ENCODE peak calls at places on chromosomes 7 and 10, in eight cellular contexts. D, L, I, R, Z, X, J and N are unnamed samples.

GRCh38 chr10:72353028-72353962 is 1.4 kb downstream of the DNAJB12 start:
- DNase-seq in J (no peak), Z (no peak), X (peak; percentile 44), R (no peak), D (peak; percentile 50), I (peak; percentile 23), L (peak; percentile 67), N (no peak)

GRCh38 chr10:73931767-73932624 is 21.1 kb downstream of the PLAU start:
- DNase-seq in R (peak; percentile 96), L (no peak), Z (peak; percentile 81), I (peak; percentile 100), D (no peak), J (peak; percentile 40), X (no peak), N (peak; percentile 57)

GRCh38 chr10:44899450-44900080 is 11.6 kb upstream of the TMEM72 start:
- DNase-seq in L (no peak), D (no peak), Z (no peak), R (no peak), J (no peak), X (peak; percentile 13), I (no peak), N (no peak)

GRCh38 chr10:24340429-24340828 is 131.5 kb downstream of the KIAA1217 start:
- DNase-seq in R (no peak), X (no peak), J (no peak), Z (no peak), L (no peak), I (no peak), D (no peak), N (no peak)

GRCh38 chr7:105802611-105803520 is 73.5 kb downstream of the ATXN7L1 start:
- DNase-seq in D (no peak), R (no peak), Z (no peak), J (no peak), L (peak; percentile 65), I (no peak), X (no peak), N (no peak)

GRCh38 chr10:125994601-125995000 is 98.2 kb downstream of the FANK1 start:
- DNase-seq in X (peak; percentile 52), Z (no peak), R (no peak), J (no peak), D (no peak), I (no peak), L (no peak), N (no peak)

GRCh38 chr7:31007634-31008033 is 43.9 kb downstream of the GHRHR start:
- DNase-seq in Z (no peak), J (no peak), R (no peak), L (no peak), D (no peak), I (no peak), X (no peak), N (no peak)

GRCh38 chr10:10128387-10128786 is 889.3 kb upstream of the CELF2 start:
- DNase-seq in J (no peak), X (no peak), D (peak; percentile 67), L (peak; percentile 72), I (no peak), Z (no peak), R (no peak), N (no peak)

GRCh38 chr10:79487296-79488194 is 24.8 kb upstream of the EIF5AL1 start:
- DNase-seq in X (peak; percentile 90), L (peak; percentile 72), I (peak; percentile 23), D (peak; percentile 53), R (no peak), Z (peak; percentile 64), J (peak; percentile 49), N (peak; percentile 71)

GRCh38 chr10:21021843-21022594 is 124.9 kb upstream of the NEBL start:
- DNase-seq in X (peak; percentile 37), I (no peak), J (no peak), Z (no peak), D (no peak), L (no peak), R (no peak), N (no peak)

GRCh38 chr7:114789942-114790341 is 132.0 kb upstream of the MDFIC start:
- DNase-seq in L (peak; percentile 6), D (peak; percentile 82), I (peak; percentile 82), R (peak; percentile 23), J (no peak), Z (no peak), X (no peak), N (peak; percentile 58)

GRCh38 chr7:26451997-26452396 is 160.3 kb downstream of the SNX10 start:
- DNase-seq in I (no peak), J (no peak), X (peak; percentile 53), R (no peak), D (no peak), Z (no peak), L (no peak), N (no peak)

GRCh38 chr7:157527235-157527634 is 190.4 kb downstream of the DNAJB6 start:
- DNase-seq in Z (no peak), I (no peak), R (no peak), D (no peak), J (no peak), X (no peak), L (no peak), N (no peak)

GRCh38 chr10:116980041-116980440 is 24.9 kb downstream of the SHTN1 start:
- DNase-seq in J (no peak), L (no peak), Z (no peak), R (no peak), I (no peak), D (no peak), X (no peak), N (no peak)

GRCh38 chr7:78218051-78218450 is 419.5 kb downstream of the PHTF2 start:
- DNase-seq in I (peak; percentile 1), Z (no peak), L (peak; percentile 27), X (no peak), J (no peak), D (no peak), R (no peak), N (peak; percentile 43)

GRCh38 chr7:15854841-15855576 is 168.5 kb upstream of the MEOX2 start:
- DNase-seq in J (no peak), L (no peak), D (no peak), R (no peak), X (no peak), I (no peak), Z (no peak), N (peak; percentile 68)

GRCh38 chr10:102738692-102739121 is 5.0 kb upstream of the WBP1L start:
- DNase-seq in J (no peak), R (no peak), X (no peak), I (no peak), L (no peak), D (no peak), Z (no peak), N (no peak)

GRCh38 chr10:86284355-86285105 is 82.1 kb downstream of the GRID1 start:
- DNase-seq in L (no peak), Z (no peak), X (no peak), J (peak; percentile 4), I (no peak), R (no peak), D (no peak), N (no peak)

GRCh38 chr7:34225193-34225592 is 319.9 kb downstream of the BMPER start:
- DNase-seq in L (no peak), I (no peak), X (no peak), Z (no peak), R (no peak), D (no peak), J (no peak), N (no peak)

GRCh38 chr7:140212100-140212881 is 35.5 kb upstream of the KDM7A start:
- DNase-seq in L (no peak), D (no peak), I (peak; percentile 74), R (peak; percentile 44), Z (peak; percentile 92), X (no peak), J (peak; percentile 86), N (no peak)

GRCh38 chr10:127774771-127775559 is 38.0 kb downstream of the FOXI2 start:
- DNase-seq in D (no peak), R (no peak), L (no peak), J (no peak), Z (peak; percentile 86), I (no peak), X (peak; percentile 39), N (no peak)

GRCh38 chr7:71491331-71491730 is 359.4 kb downstream of the GALNT17 start:
- DNase-seq in D (peak; percentile 19), J (no peak), Z (no peak), R (no peak), L (no peak), I (no peak), X (no peak), N (no peak)

GRCh38 chr7:77989981-77990566 is 191.5 kb downstream of the PHTF2 start:
- DNase-seq in J (peak; percentile 83), R (no peak), L (peak; percentile 19), D (no peak), I (peak; percentile 1), Z (no peak), X (no peak), N (no peak)

DNA sequence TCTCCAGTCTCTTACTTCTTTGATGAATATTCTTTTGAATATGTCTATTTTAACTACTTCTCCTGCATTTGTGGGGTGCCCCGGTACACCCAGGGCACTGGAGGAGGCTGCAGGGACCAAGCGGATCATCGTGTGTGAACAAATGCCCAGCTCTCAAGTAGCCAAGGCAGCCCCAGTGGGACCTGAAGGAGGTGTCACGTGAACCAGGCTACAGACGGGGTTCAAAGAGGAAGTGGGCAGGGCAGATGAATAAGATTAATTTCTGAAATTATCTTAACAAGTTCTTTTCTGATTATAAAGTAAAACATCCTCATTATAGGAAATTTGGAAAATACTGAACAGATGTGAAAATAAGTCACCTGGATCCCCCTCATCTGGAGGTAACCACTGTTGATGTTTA is 78.4 kb upstream of the DUSP5 start:
- DNase-seq in I (no peak), D (no peak), L (no peak), J (no peak), R (no peak), X (no peak), Z (no peak), N (no peak)
- H3K9ac ChIP-seq in I (no peak overlapping the region), D (no peak overlapping the region), L (no peak overlapping the region), J (no peak overlapping the region), R (no peak overlapping the region), X (no peak overlapping the region), Z (no peak overlapping the region), N (no peak overlapping the region)

DNA sequence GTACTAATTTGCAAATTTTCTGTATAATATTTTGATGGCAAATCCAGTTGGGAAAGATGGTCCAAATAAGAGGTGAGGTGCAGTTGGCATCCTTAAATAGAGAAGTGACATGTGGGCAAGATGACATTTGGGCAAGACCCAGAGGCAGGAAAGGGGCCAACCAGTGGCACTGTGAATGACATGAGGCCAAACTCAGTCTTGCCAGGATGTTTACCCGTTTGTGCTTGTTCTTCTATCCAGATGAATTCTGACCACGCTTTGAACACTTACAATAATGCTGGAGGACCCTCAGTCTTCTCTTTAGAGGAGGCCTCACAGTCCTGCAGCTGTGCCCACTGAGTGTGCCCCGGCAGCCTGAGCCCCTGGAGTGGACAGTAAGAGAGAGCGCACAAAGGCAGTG is 45.1 kb downstream of the KCNMA1 start:
- DNase-seq in Z (no peak), X (no peak), L (no peak), R (no peak), J (no peak), I (no peak), D (no peak), N (no peak)
- H3K27ac ChIP-seq in Z (no peak overlapping the region), X (no peak overlapping the region), L (no peak overlapping the region), R (peak overlapping the region; percentile 75), J (no peak overlapping the region), I (peak overlapping the region; percentile 74), D (peak overlapping the region; percentile 75), N (no peak overlapping the region)

GRCh38 chr7:74454059-74454947 is 597 bp downstream of the GTF2IRD1 start:
- DNase-seq in I (no peak), R (no peak), D (no peak), Z (no peak), J (no peak), L (no peak), X (peak; percentile 63), N (no peak)
- H3K9ac ChIP-seq in I (no peak overlapping the region), R (peak overlapping the region; percentile 78), D (peak overlapping the region; percentile 53), Z (peak overlapping the region; percentile 60), J (peak overlapping the region; percentile 73), L (peak overlapping the region; percentile 62), X (peak overlapping the region; percentile 87), N (peak overlapping the region; percentile 64)

GRCh38 chr10:5917305-5917704 is 27.3 kb downstream of the FBH1 start:
- DNase-seq in X (no peak), R (no peak), I (no peak), D (no peak), J (no peak), L (no peak), Z (no peak), N (no peak)
- H3K27ac ChIP-seq in X (no peak overlapping the region), R (no peak overlapping the region), I (no peak overlapping the region), D (no peak overlapping the region), J (no peak overlapping the region), L (no peak overlapping the region), Z (no peak overlapping the region), N (no peak overlapping the region)